ENCODE peak calls at places on chromosomes 1 and 21, in seven cellular contexts. Y is nucleus accumbens, A is non-pigmented ciliary epithelial cell, S is RPMI7951, E is endothelial cell, G is Daoy, F is activated T-helper 1 cell treated with Interleukin-2 at 50 U/mL for 16 hours. M is an unnamed sample.

GRCh38 chr1:228646717-228647522 is 88.4 kb upstream of the RHOU start:
- DNase-seq in Y (no peak), A (no peak), S (peak), E (no peak), G (peak), F (no peak), M (peak)

GRCh38 chr1:32992489-32993214 is 28.0 kb upstream of the RNF19B start:
- DNase-seq in Y (no peak), A (peak), S (peak), E (no peak), G (peak), F (no peak), M (peak)

GRCh38 chr1:145926706-145927072 is 595 bp downstream of the RBM8A start:
- DNase-seq in Y (no peak), A (no peak), S (no peak), E (no peak), G (no peak), F (no peak), M (no peak)

GRCh38 chr1:244012232-244012631 is 38.9 kb upstream of the ZBTB18 start:
- DNase-seq in Y (no peak), A (peak), S (peak), E (no peak), G (peak), F (no peak), M (no peak)

GRCh38 chr1:180026556-180026955 is 71.9 kb downstream of the CEP350 start:
- DNase-seq in Y (no peak), A (peak), S (peak), E (no peak), G (no peak), F (no peak), M (no peak)

GRCh38 chr1:37471345-37472231 is 2.8 kb upstream of the ZC3H12A start:
- DNase-seq in Y (peak), A (peak), S (peak), E (no peak), G (peak), F (no peak), M (peak)

GRCh38 chr1:212689758-212690540 is 9.7 kb downstream of the BATF3 start:
- DNase-seq in Y (no peak), A (no peak), S (no peak), E (no peak), G (no peak), F (no peak), M (no peak)

GRCh38 chr1:160862151-160863061 is at the start of gene CD244:
- DNase-seq in Y (no peak), A (no peak), S (no peak), E (no peak), G (peak), F (no peak), M (no peak)

GRCh38 chr1:41918450-41919043 is at the start of gene HIVEP3:
- DNase-seq in Y (peak), A (no peak), S (peak), E (no peak), G (peak), F (no peak), M (peak)

GRCh38 chr1:229509576-229509975 is 1.4 kb upstream of the NUP133 start:
- DNase-seq in Y (no peak), A (peak), S (peak), E (no peak), G (peak), F (no peak), M (no peak)

GRCh38 chr1:150362721-150363425 is 1.1 kb upstream of the RPRD2 start:
- DNase-seq in Y (no peak), A (no peak), S (peak), E (peak), G (no peak), F (no peak), M (no peak)

GRCh38 chr1:16167331-16168143 is 11.7 kb upstream of the EPHA2 start:
- DNase-seq in Y (no peak), A (no peak), S (no peak), E (peak), G (peak), F (peak), M (no peak)

GRCh38 chr1:154847891-154848290 is 22.2 kb downstream of the KCNN3 start:
- DNase-seq in Y (peak), A (no peak), S (no peak), E (no peak), G (peak), F (no peak), M (peak)

GRCh38 chr21:39313042-39313456 is 383 bp downstream of the BRWD1 start:
- DNase-seq in Y (peak), A (no peak), S (no peak), E (peak), G (peak), F (peak), M (peak)

GRCh38 chr1:188017921-188018320 is 1189.2 kb downstream of the PLA2G4A start:
- DNase-seq in Y (no peak), A (no peak), S (no peak), E (no peak), G (no peak), F (no peak), M (no peak)